ENCODE peak calls at places on chromosomes 6 and 20, in five cellular contexts. D, K, B, S and E are unnamed samples.

GRCh38 chr6:167948716-167949115 is 48.8 kb upstream of the KIF25 start:
- DNase-seq in K (no peak), S (no peak), B (no peak), D (no peak), E (no peak)

GRCh38 chr6:157089258-157089657 is 234.1 kb downstream of the TMEM242 start:
- DNase-seq in B (no peak), K (no peak), D (no peak), S (no peak), E (no peak)

GRCh38 chr6:41552723-41553122 is 6.5 kb downstream of the FOXP4 start:
- DNase-seq in D (no peak), S (no peak), B (no peak), K (no peak), E (no peak)

GRCh38 chr20:50108571-50109235 is 4.2 kb downstream of the UBE2V1 start:
- DNase-seq in S (no peak), K (no peak), D (no peak), B (no peak), E (no peak)

GRCh38 chr6:44381739-44382138 is 5.8 kb upstream of the CDC5L start:
- DNase-seq in B (no peak), S (no peak), K (no peak), D (no peak), E (no peak)

GRCh38 chr20:57656821-57657536 is 36.8 kb upstream of the ZBP1 start:
- DNase-seq in K (no peak), B (peak), S (no peak), D (peak), E (peak)

GRCh38 chr6:42742116-42742894 is 3.6 kb downstream of the TBCC start:
- DNase-seq in D (no peak), K (peak), S (no peak), B (no peak), E (no peak)

GRCh38 chr6:83055366-83055964 is 10.2 kb downstream of the UBE3D start:
- DNase-seq in K (peak), S (peak), B (peak), D (peak), E (peak)

GRCh38 chr6:164756142-164756541 is 553.3 kb downstream of the C6orf118 start:
- DNase-seq in D (no peak), B (no peak), K (no peak), S (no peak), E (no peak)

GRCh38 chr6:52162940-52163908 is 23.0 kb upstream of the IL17A start:
- DNase-seq in K (peak), D (no peak), B (no peak), S (no peak), E (no peak)

GRCh38 chr6:25788305-25788922 is 33.9 kb downstream of the SLC17A4 start:
- DNase-seq in D (peak), K (peak), S (peak), B (no peak), E (peak)

GRCh38 chr20:52001999-52002666 is 189.4 kb downstream of the ZFP64 start:
- DNase-seq in S (no peak), K (no peak), D (no peak), B (no peak), E (no peak)

GRCh38 chr20:33697129-33697528 is 10.9 kb upstream of the E2F1 start:
- DNase-seq in K (no peak), S (no peak), D (no peak), B (no peak), E (peak)

GRCh38 chr6:17721671-17722070 is 14.9 kb upstream of the NUP153 start:
- DNase-seq in S (no peak), K (no peak), D (no peak), B (no peak), E (no peak)

GRCh38 chr20:10634190-10634589 is 39.6 kb downstream of the JAG1 start:
- DNase-seq in D (no peak), S (no peak), B (no peak), K (no peak), E (no peak)
- H3K27ac ChIP-seq in D (no peak), S (peak), B (no peak), K (peak), E (no peak)

DNA sequence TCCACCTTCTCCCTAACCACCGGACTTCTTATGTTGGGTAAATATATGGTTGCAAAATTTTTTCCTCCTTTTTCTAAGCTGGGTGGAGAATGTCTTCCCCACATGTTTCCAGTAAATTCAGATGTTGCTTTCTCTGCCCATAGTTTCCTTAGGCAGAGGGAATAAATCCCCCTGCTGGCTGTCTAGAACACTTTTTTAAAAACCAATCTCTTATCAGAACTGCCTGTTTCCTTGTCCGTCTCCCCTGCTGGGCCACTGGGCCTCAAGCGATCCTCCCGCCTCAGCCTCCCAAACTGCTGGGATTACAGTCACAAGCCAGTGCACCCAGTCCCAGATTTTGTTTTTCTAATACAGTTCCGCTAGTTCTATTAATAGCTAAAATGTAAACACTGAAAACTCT is 9.9 kb upstream of the WFDC2 start:
- DNase-seq in S (no peak), D (no peak), K (no peak), B (no peak), E (no peak)
- TF ChIP-seq CTCF in S (peak), D (no peak), K (no peak), B (no peak), E (no peak)

GRCh38 chr6:36908758-36909157 is 23.0 kb downstream of the C6orf89 start:
- DNase-seq in K (no peak), B (no peak), S (no peak), D (no peak), E (peak)

GRCh38 chr6:36904096-36904495 is 18.3 kb downstream of the C6orf89 start:
- DNase-seq in K (no peak), B (no peak), S (no peak), D (no peak), E (no peak)

GRCh38 chr6:36904851-36905393 is 19.2 kb downstream of the C6orf89 start:
- DNase-seq in B (no peak), K (no peak), S (no peak), D (no peak), E (no peak)

GRCh38 chr6:36907781-36908180 is 22.0 kb downstream of the C6orf89 start:
- DNase-seq in S (peak), K (no peak), B (peak), D (no peak), E (peak)

DNA sequence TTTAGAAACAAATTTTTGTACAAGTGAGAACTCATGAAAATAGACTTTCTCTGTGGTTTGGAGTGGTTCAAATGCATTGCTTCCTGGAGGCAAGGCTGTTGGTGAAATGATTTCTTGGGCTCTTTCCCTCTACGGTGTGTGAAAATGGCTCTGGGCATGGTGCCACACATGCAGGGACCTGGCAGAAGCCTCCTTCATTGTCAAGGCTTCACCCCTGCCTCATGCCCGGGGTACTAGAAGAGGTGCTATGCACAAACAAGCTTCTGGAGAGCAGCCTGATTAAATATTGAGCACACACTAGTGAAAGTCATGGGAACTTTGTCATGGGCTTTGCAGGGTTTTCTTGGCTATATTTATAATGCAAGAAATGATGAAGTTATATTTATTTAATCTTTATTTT is 20.8 kb downstream of the C6orf89 start:
- DNase-seq in K (no peak), D (no peak), B (no peak), S (peak), E (no peak)
- H3K27ac ChIP-seq in K (no peak), D (no peak), B (no peak), S (no peak), E (no peak)

GRCh38 chr6:46734867-46735719 is at the start of gene PLA2G7:
- DNase-seq in B (peak), D (no peak), K (peak), S (peak), E (peak)
- TF ChIP-seq CTCF in B (no peak), D (no peak), K (no peak), S (no peak), E (no peak)

GRCh38 chr6:31762356-31762755 is at the start of gene SAPCD1:
- DNase-seq in D (no peak), K (no peak), B (no peak), S (no peak), E (no peak)
- H3K27ac ChIP-seq in D (no peak), K (peak), B (no peak), S (no peak), E (no peak)

DNA sequence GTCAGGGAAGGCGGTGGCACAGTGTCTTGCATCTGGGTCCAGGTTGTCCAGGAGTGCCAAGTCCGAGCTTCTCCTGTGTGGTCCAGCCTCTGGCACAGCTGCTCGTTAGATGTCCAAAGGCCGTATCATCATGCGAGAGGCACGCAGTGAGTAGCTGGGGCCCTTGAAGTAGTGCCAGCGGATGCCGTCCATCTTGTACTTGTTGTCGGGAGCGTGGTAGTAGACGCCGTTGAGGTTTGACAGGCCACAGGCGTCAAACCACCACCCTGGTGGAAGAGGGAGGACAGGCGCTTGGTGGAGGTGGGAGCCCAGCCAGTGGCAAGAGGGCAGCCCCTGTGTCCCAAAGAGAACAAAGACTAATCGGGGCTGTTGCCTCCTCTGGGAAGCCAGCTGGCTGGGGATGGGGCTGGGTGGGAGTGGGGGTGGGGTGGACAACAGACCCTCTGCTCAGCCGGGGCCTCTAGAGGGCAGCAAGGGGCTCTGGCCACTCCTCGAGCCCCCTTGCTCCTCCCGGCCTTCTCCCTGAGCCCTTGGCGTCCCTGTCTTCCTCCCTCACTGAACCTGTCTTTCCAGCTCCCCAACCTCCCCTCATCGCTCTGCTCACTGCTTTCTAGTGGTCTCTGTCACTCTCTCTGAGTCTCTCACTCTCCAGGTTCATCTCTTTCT is 39.5 kb downstream of the FAM110A start:
- DNase-seq in K (no peak), B (no peak), S (no peak), D (no peak), E (no peak)
- TF ChIP-seq CTCF in K (no peak), B (no peak), S (no peak), D (no peak), E (no peak)

GRCh38 chr6:137728386-137729349 is 138.4 kb upstream of the TNFAIP3 start:
- DNase-seq in D (no peak), B (no peak), K (peak), S (no peak), E (peak)
- H3K27ac ChIP-seq in D (no peak), B (no peak), K (peak), S (no peak), E (no peak)

GRCh38 chr6:64736421-64736950 is 970.5 kb downstream of the EYS start:
- DNase-seq in K (no peak), D (no peak), S (no peak), B (no peak), E (no peak)
- TF ChIP-seq CTCF in K (no peak), D (no peak), S (no peak), B (no peak), E (no peak)

GRCh38 chr6:90284745-90285481 is 11.7 kb downstream of the BACH2 start:
- DNase-seq in K (peak), S (no peak), D (no peak), B (no peak), E (no peak)

GRCh38 chr6:90286884-90287488 is 9.7 kb downstream of the BACH2 start:
- DNase-seq in K (peak), B (no peak), D (peak), S (peak), E (peak)

GRCh38 chr6:90288404-90288803 is 8.2 kb downstream of the BACH2 start:
- DNase-seq in S (no peak), D (no peak), K (no peak), B (no peak), E (no peak)

GRCh38 chr6:90284236-90284744 is 12.4 kb downstream of the BACH2 start:
- DNase-seq in K (peak), D (no peak), B (no peak), S (no peak), E (peak)

DNA sequence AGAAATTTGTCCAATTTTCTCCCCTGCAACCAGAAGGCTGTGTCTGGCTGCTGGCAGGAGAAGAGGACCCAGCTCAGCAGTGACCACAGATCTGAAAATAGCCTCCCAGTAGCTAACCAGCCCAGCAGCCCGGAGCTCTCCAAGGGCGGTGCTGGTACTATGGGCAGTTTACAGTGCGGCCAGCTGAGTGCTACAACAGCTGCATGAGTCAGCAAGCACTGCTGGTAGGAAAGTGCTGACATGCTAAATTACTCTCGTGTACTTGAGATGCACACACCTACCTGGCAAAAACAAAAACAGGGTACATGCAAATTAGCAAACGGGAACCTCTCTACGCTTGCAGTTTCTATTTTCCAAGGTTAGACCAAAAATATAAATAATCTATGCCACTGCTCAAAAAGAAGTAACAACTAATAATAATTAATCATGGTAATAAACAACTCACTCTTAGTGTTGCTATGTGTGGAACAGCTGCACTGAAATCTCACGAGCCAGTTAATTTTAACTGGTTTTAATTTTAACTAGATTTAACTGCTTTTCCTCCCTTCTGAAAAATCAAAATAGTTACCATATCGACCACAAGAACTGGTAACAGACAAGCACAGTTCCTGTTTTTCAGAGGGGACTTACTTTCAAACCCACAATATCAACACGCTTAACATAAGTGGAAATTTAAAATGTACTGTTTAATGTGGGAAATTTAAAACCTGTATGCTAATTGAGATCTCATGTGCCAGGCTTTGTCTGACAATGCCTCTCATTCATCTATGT is 10.8 kb downstream of the BACH2 start:
- DNase-seq in S (peak), K (peak), D (peak), B (peak), E (peak)
- H3K27ac ChIP-seq in S (peak), K (peak), D (peak), B (no peak), E (no peak)

DNA sequence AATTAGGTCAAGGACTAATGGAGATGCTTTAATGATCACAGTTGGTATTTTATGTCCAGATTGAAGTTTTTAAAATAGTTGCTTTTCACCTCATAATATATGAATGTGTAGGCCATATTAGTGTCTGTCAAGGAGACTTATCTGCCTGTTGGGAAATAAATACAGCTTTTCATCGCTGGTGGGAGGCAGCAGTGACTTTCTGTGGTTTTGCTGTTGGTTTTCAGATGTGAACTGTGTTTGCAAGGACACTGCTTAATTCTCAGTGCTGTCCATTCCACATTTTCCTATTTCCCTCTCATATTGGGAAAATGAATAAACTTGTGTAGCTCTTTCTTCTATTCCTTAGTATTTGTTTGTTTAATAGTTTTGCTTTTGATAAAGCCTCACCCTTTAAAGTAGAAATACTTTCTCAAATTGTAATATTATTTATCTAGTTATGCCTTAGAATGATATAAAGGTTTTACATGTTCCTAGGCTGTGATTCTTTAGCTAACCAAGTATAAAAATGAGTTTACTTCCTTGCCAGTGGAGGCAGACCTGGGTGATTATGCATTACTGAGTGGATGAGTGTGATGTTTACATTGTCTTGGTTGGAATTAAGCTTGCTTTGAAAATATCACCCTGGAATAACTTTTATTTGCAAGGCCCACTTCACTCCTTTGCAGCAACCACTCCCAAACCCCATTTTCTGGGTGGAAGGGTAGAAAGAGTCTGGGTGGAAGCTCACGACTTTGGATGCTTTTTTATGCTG is 3.3 kb downstream of the PLCB4 start:
- DNase-seq in B (no peak), K (no peak), S (no peak), D (no peak), E (no peak)
- TF ChIP-seq CTCF in B (no peak), K (no peak), S (no peak), D (no peak), E (no peak)